ENCODE peak calls at places on chromosomes 7 and 10, in six cellular contexts. One of them, this sample, is unnamed.

GRCh38 chr10:31926765-31927596 is 1.6 kb downstream of the ARHGAP12 start:
- DNase-seq in epithelial cell of proximal tubule: no peak
- DNase-seq in caudate nucleus: no peak
- DNase-seq in GM12891: no peak
- DNase-seq in fibroblast of the conjunctiva: no peak
- DNase-seq in nephron progenitor cell: peak
- DNase-seq in this sample: no peak

GRCh38 chr7:133633055-133633454 is 380.2 kb downstream of the EXOC4 start:
- DNase-seq in epithelial cell of proximal tubule: no peak
- DNase-seq in caudate nucleus: no peak
- DNase-seq in GM12891: no peak
- DNase-seq in nephron progenitor cell: no peak
- DNase-seq in fibroblast of the conjunctiva: no peak
- DNase-seq in this sample: no peak

GRCh38 chr7:41256186-41256945 is 446.5 kb downstream of the INHBA start:
- DNase-seq in caudate nucleus: no peak
- DNase-seq in nephron progenitor cell: no peak
- DNase-seq in fibroblast of the conjunctiva: no peak
- DNase-seq in GM12891: no peak
- DNase-seq in epithelial cell of proximal tubule: no peak
- DNase-seq in this sample: no peak

GRCh38 chr7:118245267-118246040 is 20.9 kb downstream of the ANKRD7 start:
- DNase-seq in GM12891: no peak
- DNase-seq in fibroblast of the conjunctiva: no peak
- DNase-seq in caudate nucleus: no peak
- DNase-seq in epithelial cell of proximal tubule: no peak
- DNase-seq in nephron progenitor cell: no peak
- DNase-seq in this sample: no peak

GRCh38 chr7:151832656-151833055 is 44.3 kb downstream of the PRKAG2 start:
- DNase-seq in caudate nucleus: no peak
- DNase-seq in fibroblast of the conjunctiva: no peak
- DNase-seq in GM12891: no peak
- DNase-seq in nephron progenitor cell: no peak
- DNase-seq in epithelial cell of proximal tubule: no peak
- DNase-seq in this sample: no peak

GRCh38 chr10:90204956-90205695 is 503.7 kb downstream of the KIF20B start:
- DNase-seq in GM12891: no peak
- DNase-seq in epithelial cell of proximal tubule: no peak
- DNase-seq in fibroblast of the conjunctiva: no peak
- DNase-seq in nephron progenitor cell: no peak
- DNase-seq in caudate nucleus: no peak
- DNase-seq in this sample: no peak

GRCh38 chr10:120465138-120465537 is 8.1 kb downstream of the PLPP4 start:
- DNase-seq in nephron progenitor cell: no peak
- DNase-seq in epithelial cell of proximal tubule: no peak
- DNase-seq in fibroblast of the conjunctiva: no peak
- DNase-seq in caudate nucleus: no peak
- DNase-seq in GM12891: no peak
- DNase-seq in this sample: no peak

GRCh38 chr10:70234668-70235447 is 1.6 kb upstream of the PPA1 start:
- DNase-seq in caudate nucleus: no peak
- DNase-seq in nephron progenitor cell: no peak
- DNase-seq in GM12891: no peak
- DNase-seq in fibroblast of the conjunctiva: peak
- DNase-seq in epithelial cell of proximal tubule: no peak
- DNase-seq in this sample: no peak

GRCh38 chr7:55400191-55400590 is 35.1 kb downstream of the LANCL2 start:
- DNase-seq in caudate nucleus: no peak
- DNase-seq in nephron progenitor cell: no peak
- DNase-seq in GM12891: no peak
- DNase-seq in epithelial cell of proximal tubule: no peak
- DNase-seq in fibroblast of the conjunctiva: peak
- DNase-seq in this sample: no peak

GRCh38 chr7:143878884-143879283 is 23.1 kb downstream of the TCAF1 start:
- DNase-seq in epithelial cell of proximal tubule: no peak
- DNase-seq in GM12891: no peak
- DNase-seq in nephron progenitor cell: no peak
- DNase-seq in fibroblast of the conjunctiva: no peak
- DNase-seq in caudate nucleus: no peak
- DNase-seq in this sample: no peak

GRCh38 chr7:23864984-23865383 is 155.0 kb downstream of the STK31 start:
- DNase-seq in GM12891: no peak
- DNase-seq in caudate nucleus: no peak
- DNase-seq in fibroblast of the conjunctiva: peak
- DNase-seq in epithelial cell of proximal tubule: no peak
- DNase-seq in nephron progenitor cell: no peak
- DNase-seq in this sample: no peak

GRCh38 chr10:57338823-57339558 is 928.7 kb downstream of the IPMK start:
- DNase-seq in GM12891: peak
- DNase-seq in caudate nucleus: no peak
- DNase-seq in fibroblast of the conjunctiva: peak
- DNase-seq in nephron progenitor cell: peak
- DNase-seq in epithelial cell of proximal tubule: peak
- DNase-seq in this sample: peak

GRCh38 chr10:24821986-24822385 is 98.3 kb upstream of the ARHGAP21 start:
- DNase-seq in nephron progenitor cell: no peak
- DNase-seq in GM12891: no peak
- DNase-seq in fibroblast of the conjunctiva: no peak
- DNase-seq in epithelial cell of proximal tubule: peak
- DNase-seq in caudate nucleus: no peak
- DNase-seq in this sample: no peak

GRCh38 chr7:106542550-106543220 is 118.3 kb downstream of the CCDC71L start:
- DNase-seq in epithelial cell of proximal tubule: peak
- DNase-seq in nephron progenitor cell: peak
- DNase-seq in GM12891: peak
- DNase-seq in caudate nucleus: no peak
- DNase-seq in fibroblast of the conjunctiva: peak
- DNase-seq in this sample: no peak

GRCh38 chr7:99011706-99012404 is 132.1 kb downstream of the SMURF1 start:
- DNase-seq in GM12891: no peak
- DNase-seq in caudate nucleus: no peak
- DNase-seq in fibroblast of the conjunctiva: no peak
- DNase-seq in epithelial cell of proximal tubule: no peak
- DNase-seq in nephron progenitor cell: no peak
- DNase-seq in this sample: no peak

GRCh38 chr10:43775379-43775778 is 126.7 kb upstream of the ZNF32 start:
- DNase-seq in fibroblast of the conjunctiva: no peak
- DNase-seq in epithelial cell of proximal tubule: no peak
- DNase-seq in caudate nucleus: no peak
- DNase-seq in GM12891: no peak
- DNase-seq in nephron progenitor cell: peak
- DNase-seq in this sample: no peak

GRCh38 chr7:128854396-128854795 is 8.3 kb upstream of the ATP6V1F start:
- DNase-seq in nephron progenitor cell: no peak
- DNase-seq in caudate nucleus: no peak
- DNase-seq in epithelial cell of proximal tubule: no peak
- DNase-seq in fibroblast of the conjunctiva: no peak
- DNase-seq in GM12891: no peak
- DNase-seq in this sample: no peak

This sample was measured in frontal cortex.